ENCODE peak calls at places on chromosomes 4 and X, in five cellular contexts. R is NT2/D1, Y is HepG2, V is H1, K is GM12878. Q is an unnamed sample.

GRCh38 chr4:101035522-101035921 is 311.8 kb downstream of the PPP3CA start:
- DNase-seq in R (no peak), K (no peak), Y (no peak), V (no peak), Q (no peak)

GRCh38 chr4:185721190-185721948 is 90.6 kb downstream of the SORBS2 start:
- DNase-seq in K (no peak), V (no peak), Y (peak; percentile 68), R (no peak), Q (no peak)

GRCh38 chrX:108309144-108309543 is 129.1 kb downstream of the COL4A6 start:
- DNase-seq in V (no peak), R (no peak), Y (peak; percentile 66), K (no peak), Q (no peak)

GRCh38 chrX:17851854-17852253 is 9.2 kb downstream of the RAI2 start:
- DNase-seq in V (no peak), K (no peak), Y (no peak), R (no peak), Q (no peak)

GRCh38 chr4:150056569-150056968 is 21.7 kb upstream of the DCLK2 start:
- DNase-seq in Y (no peak), R (no peak), V (no peak), K (no peak), Q (no peak)

GRCh38 chr4:186934841-186935443 is 211.3 kb upstream of the FAT1 start:
- DNase-seq in V (no peak), R (no peak), Y (no peak), K (no peak), Q (no peak)

GRCh38 chr4:122632396-122633143 is 11.7 kb upstream of the IL21 start:
- DNase-seq in V (no peak), Y (no peak), K (peak; percentile 48), R (no peak), Q (no peak)

GRCh38 chr4:106021737-106022410 is 126.6 kb downstream of the NPNT start:
- DNase-seq in Y (no peak), R (no peak), K (no peak), V (no peak), Q (no peak)

GRCh38 chrX:68332156-68332823 is 101.0 kb downstream of the OPHN1 start:
- DNase-seq in V (no peak), Y (no peak), R (peak; percentile 15), K (no peak), Q (no peak)

GRCh38 chrX:24148535-24149345 is 789 bp upstream of the ZFX start:
- DNase-seq in K (no peak), V (no peak), R (no peak), Y (peak; percentile 23), Q (no peak)

GRCh38 chrX:10044021-10044420 is 76.9 kb downstream of the CLDN34 start:
- DNase-seq in R (no peak), V (no peak), K (no peak), Y (no peak), Q (no peak)

GRCh38 chr4:7687006-7687405 is 252.3 kb upstream of the PSAPL1 start:
- DNase-seq in K (no peak), R (no peak), V (no peak), Y (no peak), Q (no peak)

GRCh38 chr4:1421650-1422049 is 15.4 kb upstream of the NKX1-1 start:
- DNase-seq in V (no peak), Y (no peak), K (no peak), R (no peak), Q (no peak)

GRCh38 chr4:22903913-22904312 is 211.2 kb downstream of the GBA3 start:
- DNase-seq in V (no peak), K (no peak), Y (no peak), R (no peak), Q (no peak)

GRCh38 chr4:184732126-184732525 is 1.8 kb downstream of the CENPU start:
- DNase-seq in Y (no peak), K (no peak), R (no peak), V (no peak), Q (no peak)

GRCh38 chr4:1600211-1600780 is 83.8 kb downstream of the FAM53A start:
- DNase-seq in Y (no peak), V (no peak), K (no peak), R (no peak), Q (no peak)

GRCh38 chrX:13197961-13198761 is 121.7 kb downstream of the ATXN3L start:
- DNase-seq in K (no peak), V (peak; percentile 51), Y (no peak), R (peak; percentile 68), Q (no peak)

GRCh38 chr4:24659241-24659961 is 75.0 kb upstream of the DHX15 start:
- DNase-seq in R (peak; percentile 35), K (no peak), Y (no peak), V (no peak), Q (no peak)

GRCh38 chrX:110852180-110852579 is 56.6 kb upstream of the CHRDL1 start:
- DNase-seq in V (no peak), K (no peak), R (no peak), Y (no peak), Q (peak; percentile 58)

DNA sequence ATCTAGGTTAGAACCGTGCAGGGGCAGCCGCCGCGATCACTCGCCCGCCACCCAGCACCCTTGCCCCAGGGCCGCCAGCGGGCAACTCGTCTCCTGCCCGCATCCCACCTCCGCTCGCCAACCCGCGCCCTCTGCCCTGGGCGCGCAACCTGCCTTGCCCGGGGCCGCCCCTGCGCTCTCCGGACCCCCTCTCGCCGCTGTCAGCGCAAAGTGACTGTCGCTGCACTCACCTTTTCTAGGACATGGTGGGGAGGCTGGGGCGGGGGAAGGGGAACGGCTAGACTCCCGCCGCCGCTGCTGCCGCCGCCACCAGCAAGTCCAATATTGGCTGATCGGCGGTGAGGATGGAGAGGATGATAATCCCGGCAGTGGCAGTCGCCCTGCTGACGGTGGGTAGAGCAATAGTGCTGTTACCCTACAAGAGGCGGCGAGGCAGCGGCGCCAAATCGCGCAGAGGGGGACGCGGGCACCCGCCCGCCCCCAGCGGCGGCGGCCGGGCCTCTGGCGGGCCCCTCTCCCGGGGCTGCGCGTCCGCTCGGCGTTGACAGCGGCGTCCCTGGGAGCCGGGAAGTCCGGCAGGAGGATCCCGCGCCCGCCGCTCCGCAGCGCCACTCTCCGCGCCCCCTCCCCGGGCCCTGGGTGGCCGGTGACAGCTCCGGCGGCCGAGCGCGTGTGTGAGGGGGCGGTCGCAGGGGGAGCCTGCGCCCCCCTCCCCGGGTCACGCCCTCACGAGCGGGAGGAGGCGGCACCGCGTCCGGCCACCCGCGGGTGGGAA is 2.3 kb upstream of the NR3C2 start:
- DNase-seq in K (no peak), R (no peak), V (no peak), Y (no peak), Q (peak; percentile 28)
- TF ChIP-seq SUZ12 in K (peak; percentile 93), R (no peak), V (peak; percentile 40), Y (peak; percentile 6), Q (no peak)

GRCh38 chr4:72846280-72847111 is 223.0 kb downstream of the COX18 start:
- DNase-seq in Y (peak; percentile 17), K (no peak), R (peak; percentile 61), V (peak; percentile 50), Q (no peak)
- TF ChIP-seq SUZ12 in Y (no peak), K (no peak), R (no peak), V (no peak), Q (no peak)

DNA sequence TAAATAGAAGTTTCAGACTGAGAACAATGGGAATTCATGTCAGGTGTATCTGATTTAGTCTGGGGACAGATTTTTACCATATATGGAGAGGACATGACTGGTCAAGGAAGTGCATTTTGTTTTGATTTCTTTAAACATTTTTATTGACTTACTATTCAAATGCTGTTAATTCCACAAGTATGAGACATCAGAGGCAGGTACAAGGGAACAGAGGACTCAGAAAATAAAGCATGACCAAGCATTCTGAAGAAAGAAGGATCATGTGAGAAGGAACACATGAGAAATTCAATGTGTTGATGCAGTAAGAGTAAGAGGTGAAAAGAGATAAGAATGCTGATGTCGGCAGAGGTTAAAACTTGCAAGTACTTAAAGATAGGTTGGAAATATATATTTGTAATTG is 1452.6 kb downstream of the PCDH7 start:
- DNase-seq in Y (no peak), R (no peak), V (no peak), K (no peak), Q (no peak)
- TF ChIP-seq SUZ12 in Y (no peak), R (no peak), V (no peak), K (no peak), Q (no peak)

DNA sequence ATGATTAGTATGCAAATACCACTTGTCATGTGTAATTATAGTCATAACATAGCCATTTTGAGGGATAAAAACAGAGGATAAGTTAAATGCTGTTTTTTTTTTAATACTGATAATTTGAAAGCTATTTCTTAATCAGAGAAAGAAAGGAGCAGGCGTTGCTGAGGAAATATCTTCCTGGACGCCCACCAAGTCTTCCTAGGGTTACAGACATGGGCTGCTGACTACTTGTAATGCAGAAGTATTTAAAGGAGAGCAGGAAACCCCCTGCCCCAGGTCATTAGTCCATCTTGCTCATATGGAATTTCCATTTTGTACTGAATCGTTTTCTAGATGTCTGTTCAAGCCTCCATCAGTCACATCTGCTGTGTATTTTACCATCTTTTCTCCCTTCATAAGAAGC is 176.2 kb downstream of the ADGRL3 start:
- DNase-seq in V (no peak), K (no peak), Y (no peak), R (no peak), Q (no peak)
- TF ChIP-seq SUZ12 in V (no peak), K (no peak), Y (no peak), R (no peak), Q (no peak)

GRCh38 chr4:86919824-86920223 is 15.0 kb upstream of the AFF1 start:
- DNase-seq in V (no peak), K (no peak), Y (no peak), R (no peak), Q (no peak)
- TF ChIP-seq SUZ12 in V (no peak), K (no peak), Y (no peak), R (no peak), Q (no peak)

DNA sequence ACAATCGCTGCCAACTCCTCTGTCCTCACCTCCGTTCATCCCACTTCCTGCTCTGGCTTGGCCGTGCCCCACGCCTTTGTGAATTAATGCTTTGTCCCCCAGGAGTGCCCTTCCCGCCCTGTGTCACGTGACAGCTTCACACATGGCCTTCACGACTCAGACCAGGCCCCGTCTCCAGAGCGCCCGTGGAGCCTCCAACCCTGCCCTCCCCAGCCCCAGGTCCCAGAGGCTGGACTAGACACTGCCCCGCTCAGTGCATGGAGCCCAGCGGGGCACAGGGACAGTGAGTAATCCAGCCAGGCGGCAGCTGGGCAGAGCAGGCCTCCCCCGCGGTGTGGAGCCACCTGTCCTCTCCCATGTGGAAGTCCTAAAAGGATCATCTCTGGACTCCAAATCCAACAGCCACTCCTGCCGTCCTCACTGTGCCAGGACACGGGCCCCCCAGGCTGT is 7.4 kb downstream of the ADRA2C start:
- DNase-seq in K (no peak), R (no peak), V (no peak), Y (peak; percentile 44), Q (no peak)
- TF ChIP-seq SUZ12 in K (no peak), R (no peak), V (no peak), Y (no peak), Q (no peak)

DNA sequence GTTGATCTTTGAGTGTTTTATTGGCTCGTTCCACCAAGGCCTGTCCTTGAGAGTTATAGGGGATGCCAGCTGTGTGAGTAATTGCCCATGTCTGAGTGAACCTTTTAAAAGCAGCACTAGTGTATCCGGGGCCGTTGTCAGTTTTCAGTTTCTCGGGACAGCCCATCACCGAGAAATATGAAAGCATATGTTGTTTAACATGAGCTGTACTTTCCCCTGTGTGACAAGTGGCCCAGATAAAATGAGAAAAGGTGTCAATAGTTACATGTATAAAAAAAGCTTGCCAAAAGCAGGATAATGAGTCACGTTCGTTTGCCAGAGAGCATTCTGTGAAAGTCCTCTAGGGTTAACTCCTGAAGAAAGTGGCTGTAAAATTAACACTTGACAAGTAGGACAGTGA is 48.6 kb upstream of the RASSF6 start:
- DNase-seq in Y (no peak), R (no peak), V (no peak), K (no peak), Q (no peak)
- TF ChIP-seq SUZ12 in Y (no peak), R (no peak), V (no peak), K (no peak), Q (no peak)